ENCODE peak calls at places on chromosomes 1 and 21, in six cellular contexts. E is K562, V is H1, D is HepG2, M is GM12878, K is HCT116. Q is an unnamed sample.

GRCh38 chr21:44848821-44849521 is 24.5 kb downstream of the PTTG1IP start:
- DNase-seq in M (no peak), E (no peak), D (no peak), K (no peak), V (no peak), Q (no peak)

GRCh38 chr1:25484096-25484495 is 53.4 kb downstream of the MACO1 start:
- DNase-seq in V (no peak), M (no peak), E (no peak), D (no peak), K (no peak), Q (no peak)

GRCh38 chr21:25568230-25568629 is 39.1 kb downstream of the MRPL39 start:
- DNase-seq in M (no peak), E (no peak), D (no peak), V (no peak), K (no peak), Q (no peak)

GRCh38 chr1:15714438-15715136 is 21.5 kb upstream of the SLC25A34 start:
- DNase-seq in D (no peak), E (no peak), K (no peak), M (no peak), V (no peak), Q (no peak)

GRCh38 chr1:51296379-51297357 is 33.7 kb downstream of the TTC39A start:
- DNase-seq in V (peak; percentile 83), K (peak; percentile 61), D (peak; percentile 54), M (peak; percentile 51), E (peak; percentile 92), Q (peak; percentile 92)

GRCh38 chr21:35651166-35651565 is 409.2 kb downstream of the SETD4 start:
- DNase-seq in K (no peak), M (no peak), D (no peak), E (no peak), V (no peak), Q (no peak)

GRCh38 chr1:114105401-114105979 is 48.2 kb downstream of the SYT6 start:
- DNase-seq in K (no peak), V (no peak), M (no peak), D (no peak), E (peak; percentile 35), Q (no peak)

GRCh38 chr1:97778718-97779117 is 142.1 kb downstream of the DPYD start:
- DNase-seq in E (no peak), M (no peak), K (no peak), V (no peak), D (no peak), Q (no peak)

GRCh38 chr21:39647476-39647875 is 34.7 kb downstream of the B3GALT5 start:
- DNase-seq in E (no peak), V (no peak), K (no peak), M (no peak), D (no peak), Q (peak; percentile 46)

GRCh38 chr1:37901893-37902225 is 42.5 kb upstream of the MTF1 start:
- DNase-seq in V (no peak), E (no peak), K (no peak), D (no peak), M (no peak), Q (no peak)

GRCh38 chr1:86119214-86119764 is 37.3 kb downstream of the COL24A1 start:
- DNase-seq in D (no peak), M (no peak), V (no peak), E (no peak), K (no peak), Q (no peak)

GRCh38 chr21:21858502-21859334 is 860.5 kb downstream of the NCAM2 start:
- DNase-seq in E (no peak), M (no peak), V (no peak), K (no peak), D (no peak), Q (no peak)

GRCh38 chr1:238672262-238672661 is 714.1 kb upstream of the CHRM3 start:
- DNase-seq in D (no peak), K (no peak), M (no peak), E (no peak), V (no peak), Q (peak; percentile 8)

GRCh38 chr1:158124999-158125398 is 55.7 kb upstream of the CD1D start:
- DNase-seq in K (peak; percentile 89), V (peak; percentile 91), E (peak; percentile 81), M (peak; percentile 26), D (peak; percentile 66), Q (peak; percentile 99)
- TF ChIP-seq ZNF274 in K (no peak), V (no peak), E (no peak), M (no peak), D (no peak), Q (no peak)

DNA sequence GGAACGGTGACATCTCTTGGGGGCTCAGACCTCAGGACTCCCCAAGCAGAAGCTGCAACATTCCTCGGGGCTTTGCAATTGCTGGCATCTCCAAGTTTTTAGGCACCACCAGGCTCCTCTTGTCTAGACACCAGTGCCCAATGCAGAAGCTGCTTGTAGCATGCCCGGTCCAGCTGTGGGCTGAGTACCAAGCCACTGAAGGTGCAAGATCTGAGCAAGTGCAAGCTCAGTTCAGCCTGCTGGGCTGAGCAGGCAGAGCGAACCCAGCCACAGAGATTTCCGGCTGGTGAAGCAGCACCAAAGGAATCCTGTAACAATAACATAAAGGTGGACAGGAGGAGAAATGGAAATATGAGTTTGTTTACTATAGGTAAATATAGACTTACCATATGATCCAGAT is 995.4 kb upstream of the B3GALT2 start:
- DNase-seq in E (no peak), V (no peak), M (no peak), K (no peak), D (no peak), Q (no peak)
- TF ChIP-seq YY1 in E (no peak), V (no peak), M (no peak), K (no peak), D (no peak), Q (no peak)

DNA sequence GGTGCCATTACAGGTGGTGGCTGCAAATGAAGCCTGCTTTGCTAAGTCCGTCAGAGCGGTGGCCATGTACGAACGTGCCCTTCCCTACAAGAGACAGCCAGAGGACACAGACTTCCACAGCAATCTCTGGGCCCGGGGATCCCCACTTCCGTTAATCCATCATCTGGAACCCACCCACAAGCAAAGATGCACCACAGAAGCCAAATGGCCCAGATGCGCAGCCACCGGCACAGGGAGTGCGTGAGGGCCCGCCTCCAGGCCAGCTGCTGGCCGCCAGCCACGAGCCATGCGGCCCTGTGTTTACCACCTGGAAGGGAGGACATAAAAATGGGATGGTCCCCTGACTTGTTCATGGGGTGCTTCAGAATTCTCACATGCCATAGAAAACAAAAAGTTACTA is 22.1 kb downstream of the MRAP start:
- DNase-seq in K (no peak), E (no peak), V (no peak), D (no peak), M (no peak), Q (no peak)
- H3K36me3 ChIP-seq in K (peaks cover 91% of the 10 kb centered on the region), E (peaks cover 99% of the 10 kb centered on the region), V (peaks cover 53% of the 10 kb centered on the region), D (peaks cover 99% of the 10 kb centered on the region), M (peaks cover 41% of the 10 kb centered on the region), Q (peaks cover 100% of the 10 kb centered on the region)

GRCh38 chr1:204072951-204073836 is at the start of gene SOX13:
- DNase-seq in M (no peak), E (peak; percentile 74), K (peak; percentile 79), V (peak; percentile 80), D (peak; percentile 78), Q (peak; percentile 95)
- TF ChIP-seq ZNF274 in M (no peak), E (no peak), K (no peak), V (no peak), D (peak; percentile 77), Q (no peak)

GRCh38 chr1:43274804-43275180 is 5.0 kb downstream of the TMEM125 start:
- DNase-seq in E (no peak), V (no peak), K (no peak), M (no peak), D (no peak), Q (no peak)

GRCh38 chr1:43275826-43276620 is 6.2 kb downstream of the TMEM125 start:
- DNase-seq in D (no peak), E (no peak), K (no peak), V (no peak), M (no peak), Q (no peak)

GRCh38 chr1:43273708-43274107 is 3.9 kb downstream of the TMEM125 start:
- DNase-seq in V (no peak), E (no peak), D (no peak), M (no peak), K (no peak), Q (no peak)

GRCh38 chr1:43272576-43273571 is 3.1 kb downstream of the TMEM125 start:
- DNase-seq in M (no peak), D (no peak), V (no peak), E (no peak), K (no peak), Q (no peak)

DNA sequence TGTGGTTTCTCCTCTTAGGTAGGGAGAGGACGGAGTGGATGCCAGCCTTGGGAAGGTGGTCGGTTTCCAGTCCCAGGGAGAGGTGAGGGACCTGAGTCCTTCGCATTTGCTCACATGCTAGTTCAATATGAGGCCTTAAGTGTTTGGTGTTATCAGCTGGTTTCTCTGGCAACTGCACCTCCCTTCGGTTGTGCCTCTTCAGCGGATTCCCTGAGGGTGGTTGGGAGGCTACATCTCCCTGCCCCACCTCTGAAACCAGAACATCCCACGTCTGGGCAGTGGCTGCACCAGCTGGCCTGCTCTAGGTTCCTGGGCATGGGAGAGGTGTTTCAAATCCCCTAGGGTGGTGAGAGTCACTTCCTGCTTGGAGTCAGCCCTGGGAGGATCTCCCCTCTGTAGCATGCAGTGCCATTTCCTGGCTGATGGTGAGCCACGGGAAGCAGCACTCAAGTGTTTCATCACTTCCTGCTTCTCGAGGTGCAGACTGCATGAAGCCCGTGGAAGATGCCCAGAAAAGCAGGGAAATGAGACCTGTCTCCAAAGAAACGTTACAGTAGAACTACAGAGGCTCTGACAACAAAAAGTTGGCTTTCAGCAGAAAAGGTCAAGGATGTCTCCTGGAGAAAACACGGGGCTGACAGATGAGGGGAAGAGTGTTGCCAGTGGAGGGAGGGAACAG is 4.5 kb downstream of the TMEM125 start:
- DNase-seq in M (no peak), K (no peak), D (no peak), E (no peak), V (no peak), Q (no peak)
- TF ChIP-seq YY1 in M (no peak), K (no peak), D (no peak), E (no peak), V (no peak), Q (no peak)

GRCh38 chr1:55055951-55056631 is 16.7 kb downstream of the PCSK9 start:
- DNase-seq in V (no peak), D (no peak), M (no peak), E (no peak), K (no peak), Q (no peak)
- H3K36me3 ChIP-seq in V (no peaks in the 10 kb centered on the region), D (peaks cover 61% of the 10 kb centered on the region), M (no peaks in the 10 kb centered on the region), E (peaks cover 94% of the 10 kb centered on the region), K (no peaks in the 10 kb centered on the region), Q (peaks cover 27% of the 10 kb centered on the region)

DNA sequence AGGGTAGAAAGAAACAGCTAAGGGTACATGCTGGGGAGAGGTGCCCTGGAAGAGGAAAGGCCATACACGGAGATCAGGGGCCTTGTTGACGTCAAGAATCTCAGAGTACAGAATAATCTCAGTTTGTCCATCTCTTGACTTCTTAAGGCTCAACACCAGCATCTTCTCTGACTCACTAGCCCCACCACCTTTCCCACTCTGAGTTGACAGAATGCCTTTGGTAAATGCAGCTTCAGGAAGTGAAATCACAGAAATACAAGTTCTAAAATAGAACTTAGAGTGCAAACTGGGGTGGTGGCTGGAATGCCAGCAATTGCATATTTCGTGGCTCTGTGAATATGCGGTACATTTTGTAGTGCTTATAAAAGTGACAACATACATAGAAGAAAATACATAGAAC is 1.6 kb downstream of the COG2 start:
- DNase-seq in K (no peak), E (no peak), V (no peak), D (no peak), M (no peak), Q (no peak)
- TF ChIP-seq ZNF274 in K (no peak), E (no peak), V (no peak), D (no peak), M (no peak), Q (no peak)